ENCODE peak calls at places on chromosome 9, in nine cellular contexts. C is NCI-H2107, M is SHP77, P is OCI-LY7, B is suprapubic skin, N is activated T-helper 1 cell treated with Interleukin-2 at 50 U/mL for 16 hours, G is HFFc6, X is AG09309, Q is COR-L47. T is an unnamed sample.

GRCh38 chr9:107286057-107286456 is 3.0 kb downstream of the RAD23B start:
- DNase-seq in C (no peak), M (no peak), P (no peak), B (no peak), N (no peak), G (no peak), X (no peak), Q (no peak), T (no peak)

GRCh38 chr9:121498487-121499176 is 1.0 kb downstream of the GGTA1 start:
- DNase-seq in C (no peak), M (no peak), P (peak), B (no peak), N (no peak), G (peak), X (no peak), Q (no peak), T (no peak)

GRCh38 chr9:89436963-89437625 is 60.8 kb downstream of the SEMA4D start:
- DNase-seq in C (peak), M (peak), P (peak), B (no peak), N (peak), G (no peak), X (no peak), Q (peak), T (peak)

GRCh38 chr9:82168585-82168984 is 180.0 kb downstream of the SPATA31D1 start:
- DNase-seq in C (no peak), M (no peak), P (peak), B (no peak), N (no peak), G (no peak), X (no peak), Q (no peak), T (no peak)

GRCh38 chr9:131800885-131801284 is 61.0 kb upstream of the RAPGEF1 start:
- DNase-seq in C (no peak), M (no peak), P (no peak), B (no peak), N (no peak), G (no peak), X (no peak), Q (no peak), T (no peak)

GRCh38 chr9:131774636-131775035 is 34.8 kb upstream of the RAPGEF1 start:
- DNase-seq in C (no peak), M (no peak), P (no peak), B (no peak), N (no peak), G (no peak), X (no peak), Q (no peak), T (no peak)

GRCh38 chr9:98009437-98009836 is 26.3 kb downstream of the ANP32B start:
- DNase-seq in C (no peak), M (no peak), P (no peak), B (no peak), N (no peak), G (no peak), X (no peak), Q (no peak), T (no peak)

GRCh38 chr9:92493741-92494387 is 11.6 kb upstream of the ASPN start:
- DNase-seq in C (no peak), M (no peak), P (no peak), B (no peak), N (no peak), G (no peak), X (no peak), Q (no peak), T (no peak)

GRCh38 chr9:17810728-17811634 is 232.1 kb downstream of the SH3GL2 start:
- DNase-seq in C (peak), M (peak), P (peak), B (no peak), N (no peak), G (peak), X (peak), Q (peak), T (peak)

GRCh38 chr9:110700953-110701352 is 32.4 kb downstream of the MUSK start:
- DNase-seq in C (no peak), M (no peak), P (no peak), B (no peak), N (no peak), G (peak), X (no peak), Q (no peak), T (no peak)

GRCh38 chr9:113619156-113619861 is 155.8 kb downstream of the RGS3 start:
- DNase-seq in C (no peak), M (no peak), P (no peak), B (peak), N (no peak), G (no peak), X (no peak), Q (no peak), T (no peak)

GRCh38 chr9:130128251-130128650 is 44.0 kb upstream of the NCS1 start:
- DNase-seq in C (no peak), M (no peak), P (peak), B (no peak), N (peak), G (no peak), X (no peak), Q (no peak), T (no peak)

GRCh38 chr9:96139592-96140251 is 162.3 kb downstream of the HSD17B3 start:
- DNase-seq in C (no peak), M (peak), P (no peak), B (peak), N (no peak), G (peak), X (peak), Q (peak), T (no peak)

GRCh38 chr9:102514541-102514940 is 480.6 kb upstream of the CYLC2 start:
- DNase-seq in C (no peak), M (no peak), P (no peak), B (no peak), N (no peak), G (no peak), X (no peak), Q (peak), T (peak)

GRCh38 chr9:98575379-98576346 is 133.1 kb downstream of the GABBR2 start:
- DNase-seq in C (no peak), M (no peak), P (peak), B (no peak), N (no peak), G (peak), X (peak), Q (no peak), T (no peak)

GRCh38 chr9:80932947-80933346 is 756.4 kb downstream of the TLE1 start:
- DNase-seq in C (no peak), M (no peak), P (no peak), B (no peak), N (no peak), G (no peak), X (no peak), Q (no peak), T (no peak)

GRCh38 chr9:106700676-106701075 is 162.3 kb upstream of the ZNF462 start:
- DNase-seq in C (no peak), M (no peak), P (no peak), B (no peak), N (no peak), G (no peak), X (no peak), Q (no peak), T (no peak)

GRCh38 chr9:23551171-23551795 is 274.8 kb downstream of the ELAVL2 start:
- DNase-seq in C (no peak), M (peak), P (no peak), B (no peak), N (no peak), G (no peak), X (no peak), Q (no peak), T (no peak)

GRCh38 chr9:129493002-129493713 is 127.7 kb downstream of the C9orf50 start:
- DNase-seq in C (no peak), M (no peak), P (no peak), B (no peak), N (no peak), G (no peak), X (no peak), Q (no peak), T (no peak)

GRCh38 chr9:6034954-6035353 is 19.5 kb upstream of the RANBP6 start:
- DNase-seq in C (no peak), M (peak), P (no peak), B (no peak), N (no peak), G (no peak), X (no peak), Q (no peak), T (no peak)

GRCh38 chr9:73173526-73174411 is 22.1 kb downstream of the ANXA1 start:
- DNase-seq in C (no peak), M (no peak), P (no peak), B (no peak), N (no peak), G (no peak), X (no peak), Q (no peak), T (no peak)

GRCh38 chr9:130791279-130791894 is 43.7 kb upstream of the ABL1 start:
- DNase-seq in C (no peak), M (no peak), P (no peak), B (no peak), N (no peak), G (no peak), X (no peak), Q (no peak), T (no peak)

GRCh38 chr9:7370378-7370777 is 429.2 kb downstream of the DMAC1 start:
- DNase-seq in C (no peak), M (no peak), P (no peak), B (no peak), N (no peak), G (no peak), X (no peak), Q (no peak), T (no peak)

GRCh38 chr9:128371622-128372117 is 496 bp downstream of the URM1 start:
- DNase-seq in C (no peak), M (no peak), P (no peak), B (no peak), N (no peak), G (no peak), X (no peak), Q (no peak), T (no peak)

GRCh38 chr9:75170898-75171360 is 82.6 kb downstream of the OSTF1 start:
- DNase-seq in C (no peak), M (no peak), P (no peak), B (no peak), N (no peak), G (peak), X (no peak), Q (no peak), T (no peak)